ENCODE peak calls at places on chromosomes 13 and 19, in eight cellular contexts. D, F, U, A, R, J, G and L are unnamed samples.

GRCh38 chr13:32272021-32272695 is 43.0 kb downstream of the ZAR1L start:
- DNase-seq in D (no peak), F (no peak), U (no peak), A (no peak), R (no peak), J (no peak), G (no peak), L (no peak)

GRCh38 chr13:36282818-36283432 is 14.7 kb downstream of the CCDC169 start:
- DNase-seq in D (peak), F (no peak), U (no peak), A (no peak), R (no peak), J (no peak), G (peak), L (no peak)

GRCh38 chr13:113428871-113429607 is 24.2 kb downstream of the ADPRHL1 start:
- DNase-seq in D (no peak), F (no peak), U (no peak), A (no peak), R (no peak), J (no peak), G (no peak), L (no peak)

GRCh38 chr19:29285878-29286277 is 72.9 kb upstream of the UQCRFS1 start:
- DNase-seq in D (no peak), F (no peak), U (no peak), A (peak), R (no peak), J (no peak), G (no peak), L (no peak)

GRCh38 chr19:18894254-18895037 is 1.5 kb downstream of the CERS1 start:
- DNase-seq in D (no peak), F (peak), U (no peak), A (no peak), R (no peak), J (no peak), G (no peak), L (peak)

GRCh38 chr13:105814219-105814901 is 721.1 kb downstream of the EFNB2 start:
- DNase-seq in D (no peak), F (no peak), U (no peak), A (no peak), R (no peak), J (no peak), G (no peak), L (no peak)

GRCh38 chr13:105334211-105334610 is 1201.3 kb downstream of the EFNB2 start:
- DNase-seq in D (no peak), F (no peak), U (no peak), A (no peak), R (no peak), J (no peak), G (no peak), L (no peak)

GRCh38 chr13:79096099-79096498 is 310.0 kb downstream of the RBM26 start:
- DNase-seq in D (no peak), F (no peak), U (no peak), A (no peak), R (no peak), J (no peak), G (no peak), L (no peak)

GRCh38 chr19:10068205-10068604 is 17.9 kb upstream of the SHFL start:
- DNase-seq in D (no peak), F (no peak), U (no peak), A (no peak), R (no peak), J (no peak), G (no peak), L (no peak)

GRCh38 chr13:44311011-44311481 is 62.6 kb upstream of the SERP2 start:
- DNase-seq in D (no peak), F (no peak), U (no peak), A (no peak), R (peak), J (no peak), G (peak), L (no peak)